ENCODE peak calls at places on chromosomes 4 and X, in four cellular contexts. One of them, this sample, is unnamed.

GRCh38 chr4:59339631-59340030 is 1860.5 kb upstream of the ADGRL3 start:
- DNase-seq in esophagus muscularis mucosa: no peak
- DNase-seq in sigmoid colon: no peak
- DNase-seq in H1: no peak
- DNase-seq in this sample: no peak

GRCh38 chr4:155025762-155026457 is 182.5 kb upstream of the NPY2R start:
- DNase-seq in esophagus muscularis mucosa: no peak
- DNase-seq in sigmoid colon: no peak
- DNase-seq in H1: peak; percentile 38
- DNase-seq in this sample: peak; percentile 63

GRCh38 chr4:156946508-156947197 is 24.9 kb downstream of the PDGFC start:
- DNase-seq in esophagus muscularis mucosa: no peak
- DNase-seq in sigmoid colon: peak; percentile 79
- DNase-seq in H1: no peak
- DNase-seq in this sample: no peak

GRCh38 chrX:17737707-17738001 is 361 bp downstream of the SCML1 start:
- DNase-seq in H1: no peak
- DNase-seq in sigmoid colon: no peak
- DNase-seq in esophagus muscularis mucosa: no peak
- DNase-seq in this sample: no peak

GRCh38 chr4:6633091-6633906 is 7.2 kb upstream of the MRFAP1 start:
- DNase-seq in sigmoid colon: no peak
- DNase-seq in H1: no peak
- DNase-seq in esophagus muscularis mucosa: no peak
- DNase-seq in this sample: no peak

GRCh38 chrX:152204919-152205318 is 66.5 kb upstream of the MAGEA10 start:
- DNase-seq in esophagus muscularis mucosa: no peak
- DNase-seq in sigmoid colon: no peak
- DNase-seq in H1: no peak
- DNase-seq in this sample: no peak

GRCh38 chr4:73619351-73619750 is 885 bp downstream of the RASSF6 start:
- DNase-seq in H1: no peak
- DNase-seq in sigmoid colon: no peak
- DNase-seq in esophagus muscularis mucosa: no peak
- DNase-seq in this sample: no peak

GRCh38 chr4:180860136-180860720 is 1383.0 kb upstream of the TENM3 start:
- DNase-seq in H1: no peak
- DNase-seq in esophagus muscularis mucosa: no peak
- DNase-seq in sigmoid colon: no peak
- DNase-seq in this sample: no peak

GRCh38 chrX:19673334-19674040 is 158.2 kb upstream of the MAP3K15 start:
- DNase-seq in esophagus muscularis mucosa: no peak
- DNase-seq in sigmoid colon: peak; percentile 84
- DNase-seq in H1: no peak
- DNase-seq in this sample: peak; percentile 49

GRCh38 chr4:169074117-169074516 is 64.1 kb upstream of the CBR4 start:
- DNase-seq in H1: no peak
- DNase-seq in esophagus muscularis mucosa: no peak
- DNase-seq in sigmoid colon: no peak
- DNase-seq in this sample: no peak

GRCh38 chr4:122826596-122827257 is at the start of gene FGF2:
- DNase-seq in esophagus muscularis mucosa: no peak
- DNase-seq in H1: peak; percentile 47
- DNase-seq in sigmoid colon: peak; percentile 90
- DNase-seq in this sample: peak; percentile 31

GRCh38 chrX:154135458-154136229 is 8.4 kb upstream of the OPN1LW start:
- DNase-seq in sigmoid colon: no peak
- DNase-seq in esophagus muscularis mucosa: no peak
- DNase-seq in H1: no peak
- DNase-seq in this sample: no peak

GRCh38 chr4:164488114-164488513 is 265.8 kb upstream of the SMIM31 start:
- DNase-seq in esophagus muscularis mucosa: no peak
- DNase-seq in H1: no peak
- DNase-seq in sigmoid colon: no peak
- DNase-seq in this sample: no peak

GRCh38 chrX:43218198-43218597 is 437.9 kb upstream of the MAOA start:
- DNase-seq in H1: no peak
- DNase-seq in esophagus muscularis mucosa: no peak
- DNase-seq in sigmoid colon: no peak
- DNase-seq in this sample: no peak

GRCh38 chrX:20988118-20988517 is 386.1 kb upstream of the CNKSR2 start:
- DNase-seq in esophagus muscularis mucosa: no peak
- DNase-seq in sigmoid colon: no peak
- DNase-seq in H1: no peak
- DNase-seq in this sample: no peak

GRCh38 chr4:53937327-53937726 is 127.1 kb downstream of the CHIC2 start:
- DNase-seq in esophagus muscularis mucosa: no peak
- DNase-seq in H1: no peak
- DNase-seq in sigmoid colon: no peak
- DNase-seq in this sample: no peak

GRCh38 chr4:43132010-43132582 is 239.6 kb downstream of the GRXCR1 start:
- DNase-seq in H1: no peak
- DNase-seq in sigmoid colon: no peak
- DNase-seq in esophagus muscularis mucosa: no peak
- DNase-seq in this sample: peak; percentile 81

GRCh38 chrX:39877919-39878318 is 219.8 kb downstream of the BCOR start:
- DNase-seq in H1: no peak
- DNase-seq in esophagus muscularis mucosa: no peak
- DNase-seq in sigmoid colon: no peak
- DNase-seq in this sample: no peak

GRCh38 chrX:113059714-113060113 is 219.1 kb upstream of the AMOT start:
- DNase-seq in sigmoid colon: no peak
- DNase-seq in H1: no peak
- DNase-seq in esophagus muscularis mucosa: no peak
- DNase-seq in this sample: no peak

GRCh38 chr4:52704676-52705075 is 45.6 kb upstream of the USP46 start:
- DNase-seq in H1: no peak
- DNase-seq in esophagus muscularis mucosa: no peak
- DNase-seq in sigmoid colon: no peak
- DNase-seq in this sample: no peak

GRCh38 chrX:136047001-136047642 is 61.9 kb downstream of the SLC9A6 start:
- DNase-seq in esophagus muscularis mucosa: no peak
- DNase-seq in sigmoid colon: no peak
- DNase-seq in H1: no peak
- DNase-seq in this sample: no peak

GRCh38 chr4:123505077-123505456 is 108.5 kb downstream of the SPRY1 start:
- DNase-seq in esophagus muscularis mucosa: no peak
- DNase-seq in H1: no peak
- DNase-seq in sigmoid colon: no peak
- DNase-seq in this sample: peak; percentile 38

GRCh38 chr4:76704133-76704881 is 193.6 kb downstream of the SOWAHB start:
- DNase-seq in esophagus muscularis mucosa: no peak
- DNase-seq in sigmoid colon: no peak
- DNase-seq in H1: no peak
- DNase-seq in this sample: peak; percentile 70

GRCh38 chr4:151485541-151486131 is 76.7 kb downstream of the FHIP1A start:
- DNase-seq in esophagus muscularis mucosa: no peak
- DNase-seq in H1: no peak
- DNase-seq in sigmoid colon: no peak
- DNase-seq in this sample: no peak

GRCh38 chr4:10701702-10702460 is 17.3 kb upstream of the CLNK start:
- DNase-seq in esophagus muscularis mucosa: no peak
- DNase-seq in sigmoid colon: no peak
- DNase-seq in H1: no peak
- DNase-seq in this sample: no peak

GRCh38 chrX:101602077-101602476 is 15.7 kb downstream of the ARMCX6 start:
- DNase-seq in H1: no peak
- DNase-seq in esophagus muscularis mucosa: no peak
- DNase-seq in sigmoid colon: no peak
- DNase-seq in this sample: no peak

GRCh38 chrX:19889582-19890342 is 2.4 kb upstream of the SH3KBP1 start:
- DNase-seq in H1: no peak
- DNase-seq in sigmoid colon: no peak
- DNase-seq in esophagus muscularis mucosa: no peak
- DNase-seq in this sample: no peak

GRCh38 chr4:3480528-3481112 is 17.5 kb downstream of the DOK7 start:
- DNase-seq in H1: peak; percentile 66
- DNase-seq in esophagus muscularis mucosa: no peak
- DNase-seq in sigmoid colon: no peak
- DNase-seq in this sample: peak; percentile 83

GRCh38 chr4:118680808-118681207 is 4.4 kb upstream of the METTL14 start:
- DNase-seq in H1: no peak
- DNase-seq in esophagus muscularis mucosa: no peak
- DNase-seq in sigmoid colon: no peak
- DNase-seq in this sample: no peak

GRCh38 chr4:8391972-8392371 is 48.6 kb downstream of the ACOX3 start:
- DNase-seq in esophagus muscularis mucosa: peak; percentile 93
- DNase-seq in H1: no peak
- DNase-seq in sigmoid colon: peak; percentile 91
- DNase-seq in this sample: no peak

GRCh38 chrX:49915352-49916222 is 6.8 kb upstream of the CLCN5 start:
- DNase-seq in H1: no peak
- DNase-seq in sigmoid colon: no peak
- DNase-seq in esophagus muscularis mucosa: no peak
- DNase-seq in this sample: peak; percentile 50

GRCh38 chrX:49202022-49202421 is 2.0 kb upstream of the SYP start:
- DNase-seq in H1: no peak
- DNase-seq in esophagus muscularis mucosa: no peak
- DNase-seq in sigmoid colon: no peak
- DNase-seq in this sample: no peak

GRCh38 chrX:2345562-2345961 is 155.2 kb downstream of the DHRSX start:
- DNase-seq in H1: no peak
- DNase-seq in sigmoid colon: no peak
- DNase-seq in esophagus muscularis mucosa: no peak
- DNase-seq in this sample: no peak

GRCh38 chrX:1205681-1206611 is 6.5 kb downstream of the CRLF2 start:
- DNase-seq in esophagus muscularis mucosa: no peak
- DNase-seq in sigmoid colon: peak; percentile 13
- DNase-seq in H1: peak; percentile 65
- DNase-seq in this sample: no peak

GRCh38 chr4:185488650-185489049 is 17.1 kb upstream of the CCDC110 start:
- DNase-seq in esophagus muscularis mucosa: no peak
- DNase-seq in H1: no peak
- DNase-seq in sigmoid colon: no peak
- DNase-seq in this sample: no peak
- TF ChIP-seq EP300 in esophagus muscularis mucosa: no peak
- TF ChIP-seq EP300 in H1: no peak
- TF ChIP-seq EP300 in sigmoid colon: no peak
- TF ChIP-seq EP300 in this sample: no peak

GRCh38 chr4:137541181-137541580 is 8.9 kb upstream of the PCDH18 start:
- DNase-seq in H1: no peak
- DNase-seq in sigmoid colon: no peak
- DNase-seq in esophagus muscularis mucosa: no peak
- DNase-seq in this sample: no peak
- H3K4me1 ChIP-seq in H1: peaks cover 18% of the 10 kb centered on the region
- H3K4me1 ChIP-seq in sigmoid colon: peaks cover 22% of the 10 kb centered on the region
- H3K4me1 ChIP-seq in esophagus muscularis mucosa: peaks cover 3% of the 10 kb centered on the region
- H3K4me1 ChIP-seq in this sample: no peaks in the 10 kb centered on the region

GRCh38 chr4:26349496-26349895 is 28.7 kb downstream of the RBPJ start:
- DNase-seq in sigmoid colon: no peak
- DNase-seq in H1: no peak
- DNase-seq in esophagus muscularis mucosa: no peak
- DNase-seq in this sample: no peak
- TF ChIP-seq POLR2AphosphoS5 in sigmoid colon: no peak
- TF ChIP-seq POLR2AphosphoS5 in H1: no peak
- TF ChIP-seq POLR2AphosphoS5 in esophagus muscularis mucosa: no peak
- TF ChIP-seq POLR2AphosphoS5 in this sample: no peak

GRCh38 chrX:106980952-106981626 is 18.9 kb downstream of the MORC4 start:
- DNase-seq in H1: no peak
- DNase-seq in sigmoid colon: no peak
- DNase-seq in esophagus muscularis mucosa: no peak
- DNase-seq in this sample: no peak
- TF ChIP-seq EP300 in H1: no peak
- TF ChIP-seq EP300 in sigmoid colon: no peak
- TF ChIP-seq EP300 in esophagus muscularis mucosa: no peak
- TF ChIP-seq EP300 in this sample: no peak

GRCh38 chr4:159204566-159204965 is 101.7 kb downstream of the RAPGEF2 start:
- DNase-seq in esophagus muscularis mucosa: no peak
- DNase-seq in sigmoid colon: no peak
- DNase-seq in H1: no peak
- DNase-seq in this sample: no peak

GRCh38 chr4:159197260-159197884 is 94.5 kb downstream of the RAPGEF2 start:
- DNase-seq in H1: no peak
- DNase-seq in sigmoid colon: no peak
- DNase-seq in esophagus muscularis mucosa: no peak
- DNase-seq in this sample: no peak

GRCh38 chr4:159199827-159200226 is 96.9 kb downstream of the RAPGEF2 start:
- DNase-seq in esophagus muscularis mucosa: no peak
- DNase-seq in H1: no peak
- DNase-seq in sigmoid colon: no peak
- DNase-seq in this sample: no peak

GRCh38 chr4:159197885-159198269 is 95.0 kb downstream of the RAPGEF2 start:
- DNase-seq in sigmoid colon: no peak
- DNase-seq in H1: no peak
- DNase-seq in esophagus muscularis mucosa: no peak
- DNase-seq in this sample: no peak

GRCh38 chr4:159201168-159201567 is 98.3 kb downstream of the RAPGEF2 start:
- DNase-seq in sigmoid colon: no peak
- DNase-seq in esophagus muscularis mucosa: no peak
- DNase-seq in H1: no peak
- DNase-seq in this sample: no peak
- H3K4me1 ChIP-seq in sigmoid colon: peaks cover 18% of the 10 kb centered on the region
- H3K4me1 ChIP-seq in esophagus muscularis mucosa: peaks cover 29% of the 10 kb centered on the region
- H3K4me1 ChIP-seq in H1: peaks cover 11% of the 10 kb centered on the region
- H3K4me1 ChIP-seq in this sample: peaks cover 37% of the 10 kb centered on the region

DNA sequence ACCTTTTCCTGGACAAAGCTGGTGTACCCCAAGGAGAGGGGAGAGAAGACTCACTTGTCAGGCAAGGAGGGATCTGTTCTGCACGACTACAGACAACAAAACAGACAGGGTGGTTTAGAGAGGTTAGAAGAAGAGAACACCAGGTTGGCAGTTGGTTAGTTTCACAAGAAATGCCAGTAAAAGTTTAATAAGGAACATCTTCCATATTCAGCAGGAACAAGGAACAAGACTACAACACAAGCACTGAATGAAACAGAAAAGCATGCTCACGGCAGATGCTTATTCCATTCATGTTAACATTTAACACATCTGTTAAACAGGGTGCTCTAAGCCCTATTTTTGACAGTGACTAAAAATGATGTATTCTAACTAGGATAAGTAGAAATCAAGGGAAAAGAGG is 158.2 kb downstream of the WDFY3 start:
- DNase-seq in sigmoid colon: no peak
- DNase-seq in H1: no peak
- DNase-seq in esophagus muscularis mucosa: no peak
- DNase-seq in this sample: no peak
- TF ChIP-seq POLR2AphosphoS5 in sigmoid colon: no peak
- TF ChIP-seq POLR2AphosphoS5 in H1: no peak
- TF ChIP-seq POLR2AphosphoS5 in esophagus muscularis mucosa: no peak
- TF ChIP-seq POLR2AphosphoS5 in this sample: no peak

DNA sequence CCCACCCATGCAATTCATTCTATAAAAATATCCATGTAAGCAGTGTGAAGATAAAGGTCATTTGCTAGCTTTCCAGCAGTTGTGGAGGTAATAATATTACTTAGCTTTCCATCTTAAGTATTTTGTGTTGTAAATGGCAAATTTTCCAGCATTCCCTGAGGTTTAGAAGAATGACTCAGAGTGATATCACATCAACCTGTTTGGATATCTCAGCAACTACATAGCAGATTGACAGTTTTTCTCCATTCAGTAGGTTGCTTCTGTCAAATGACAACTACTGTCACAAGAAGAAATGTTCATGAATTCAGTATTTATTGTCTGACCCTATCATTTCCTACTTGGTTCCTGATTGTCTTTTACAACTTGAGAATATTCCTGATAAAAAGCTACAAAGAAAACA is 434.9 kb upstream of the GALNTL6 start:
- DNase-seq in sigmoid colon: no peak
- DNase-seq in esophagus muscularis mucosa: no peak
- DNase-seq in H1: no peak
- DNase-seq in this sample: no peak
- TF ChIP-seq EP300 in sigmoid colon: no peak
- TF ChIP-seq EP300 in esophagus muscularis mucosa: no peak
- TF ChIP-seq EP300 in H1: no peak
- TF ChIP-seq EP300 in this sample: no peak

This sample was measured in stomach.